ENCODE peak calls at places on chromosomes 5 and 9, in six cellular contexts. One of them, this sample, is unnamed. For H3K36me3 and H3K4me1, the result is how much of the 10 kb centered on the place peaks cover.

GRCh38 chr9:98191615-98192502 is 578 bp downstream of the CORO2A start:
- DNase-seq in aorta: peak
- DNase-seq in suprapubic skin: no peak
- DNase-seq in heart right ventricle: peak
- DNase-seq in cardiac muscle cell: peak
- DNase-seq in effector memory CD4-positive, alpha-beta T cell: peak
- DNase-seq in this sample: peak

GRCh38 chr9:133707065-133707760 is 30.9 kb downstream of the SARDH start:
- DNase-seq in aorta: peak
- DNase-seq in suprapubic skin: no peak
- DNase-seq in heart right ventricle: peak
- DNase-seq in cardiac muscle cell: no peak
- DNase-seq in effector memory CD4-positive, alpha-beta T cell: no peak
- DNase-seq in this sample: no peak

GRCh38 chr9:119052339-119053030 is 316.8 kb downstream of the BRINP1 start:
- DNase-seq in aorta: peak
- DNase-seq in suprapubic skin: no peak
- DNase-seq in heart right ventricle: peak
- DNase-seq in cardiac muscle cell: no peak
- DNase-seq in effector memory CD4-positive, alpha-beta T cell: no peak
- DNase-seq in this sample: no peak

GRCh38 chr9:98315551-98316060 is 60.2 kb upstream of the TBC1D2 start:
- DNase-seq in aorta: peak
- DNase-seq in suprapubic skin: peak
- DNase-seq in heart right ventricle: peak
- DNase-seq in cardiac muscle cell: peak
- DNase-seq in effector memory CD4-positive, alpha-beta T cell: peak
- DNase-seq in this sample: peak

GRCh38 chr5:124438390-124439380 is 307.8 kb downstream of the ZNF608 start:
- DNase-seq in aorta: no peak
- DNase-seq in suprapubic skin: no peak
- DNase-seq in heart right ventricle: no peak
- DNase-seq in cardiac muscle cell: no peak
- DNase-seq in effector memory CD4-positive, alpha-beta T cell: no peak
- DNase-seq in this sample: no peak

GRCh38 chr5:154734670-154735248 is 20.4 kb upstream of the LARP1 start:
- DNase-seq in aorta: no peak
- DNase-seq in suprapubic skin: no peak
- DNase-seq in heart right ventricle: no peak
- DNase-seq in cardiac muscle cell: no peak
- DNase-seq in effector memory CD4-positive, alpha-beta T cell: no peak
- DNase-seq in this sample: no peak

GRCh38 chr5:147854894-147855773 is 23.4 kb upstream of the SCGB3A2 start:
- DNase-seq in aorta: no peak
- DNase-seq in suprapubic skin: no peak
- DNase-seq in heart right ventricle: no peak
- DNase-seq in cardiac muscle cell: no peak
- DNase-seq in effector memory CD4-positive, alpha-beta T cell: no peak
- DNase-seq in this sample: no peak

GRCh38 chr5:154038604-154039457 is at the start of the genes FAM114A2 and MFAP3:
- DNase-seq in aorta: peak
- DNase-seq in suprapubic skin: peak
- DNase-seq in heart right ventricle: peak
- DNase-seq in cardiac muscle cell: peak
- DNase-seq in effector memory CD4-positive, alpha-beta T cell: peak
- DNase-seq in this sample: peak

GRCh38 chr5:168438349-168438748 is 47.9 kb upstream of the RARS1 start:
- DNase-seq in aorta: no peak
- DNase-seq in suprapubic skin: no peak
- DNase-seq in heart right ventricle: no peak
- DNase-seq in cardiac muscle cell: no peak
- DNase-seq in effector memory CD4-positive, alpha-beta T cell: no peak
- DNase-seq in this sample: no peak

GRCh38 chr9:76200315-76200714 is 193.9 kb downstream of the RFK start:
- DNase-seq in aorta: no peak
- DNase-seq in suprapubic skin: no peak
- DNase-seq in heart right ventricle: no peak
- DNase-seq in cardiac muscle cell: no peak
- DNase-seq in effector memory CD4-positive, alpha-beta T cell: no peak
- DNase-seq in this sample: no peak

GRCh38 chr9:129566563-129567266 is 54.2 kb downstream of the C9orf50 start:
- DNase-seq in aorta: no peak
- DNase-seq in suprapubic skin: no peak
- DNase-seq in heart right ventricle: no peak
- DNase-seq in cardiac muscle cell: no peak
- DNase-seq in effector memory CD4-positive, alpha-beta T cell: no peak
- DNase-seq in this sample: no peak

GRCh38 chr5:166781729-166782128 is 1509.7 kb upstream of the WWC1 start:
- DNase-seq in aorta: no peak
- DNase-seq in suprapubic skin: no peak
- DNase-seq in heart right ventricle: no peak
- DNase-seq in cardiac muscle cell: peak
- DNase-seq in effector memory CD4-positive, alpha-beta T cell: no peak
- DNase-seq in this sample: no peak

GRCh38 chr5:1840071-1840547 is 38.9 kb downstream of the NDUFS6 start:
- DNase-seq in aorta: no peak
- DNase-seq in suprapubic skin: no peak
- DNase-seq in heart right ventricle: no peak
- DNase-seq in cardiac muscle cell: no peak
- DNase-seq in effector memory CD4-positive, alpha-beta T cell: no peak
- DNase-seq in this sample: no peak

GRCh38 chr5:40689442-40689841 is 9.7 kb downstream of the PTGER4 start:
- DNase-seq in aorta: no peak
- DNase-seq in suprapubic skin: no peak
- DNase-seq in heart right ventricle: no peak
- DNase-seq in cardiac muscle cell: no peak
- DNase-seq in effector memory CD4-positive, alpha-beta T cell: no peak
- DNase-seq in this sample: peak
- H3K36me3 ChIP-seq in aorta: under half
- H3K36me3 ChIP-seq in suprapubic skin: under half
- H3K36me3 ChIP-seq in heart right ventricle: under half
- H3K36me3 ChIP-seq in cardiac muscle cell: under half
- H3K36me3 ChIP-seq in effector memory CD4-positive, alpha-beta T cell: under half
- H3K36me3 ChIP-seq in this sample: under half

DNA sequence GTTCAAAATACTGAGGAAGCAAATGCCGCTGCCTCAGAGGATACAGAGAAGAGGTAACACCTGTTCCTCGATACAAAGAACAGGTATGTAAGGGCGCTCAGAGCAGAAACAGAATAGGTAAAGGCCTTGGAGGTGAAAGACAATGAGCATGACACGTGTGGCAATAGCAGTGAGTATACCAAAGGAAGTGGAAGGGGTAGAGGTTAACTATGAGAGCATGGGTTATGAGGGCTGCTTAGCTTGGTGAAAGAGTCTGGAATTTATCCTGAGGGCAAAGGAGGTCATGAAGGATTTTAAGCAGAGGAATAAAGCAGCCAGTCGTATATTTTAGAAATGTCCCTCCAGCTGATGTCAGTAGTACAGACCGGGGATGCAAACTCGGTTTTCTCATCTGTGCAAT is 269.8 kb upstream of the ZNF462 start:
- DNase-seq in aorta: no peak
- DNase-seq in suprapubic skin: no peak
- DNase-seq in heart right ventricle: no peak
- DNase-seq in cardiac muscle cell: no peak
- DNase-seq in effector memory CD4-positive, alpha-beta T cell: no peak
- DNase-seq in this sample: no peak
- H3K4me1 ChIP-seq in aorta: under half
- H3K4me1 ChIP-seq in suprapubic skin: under half
- H3K4me1 ChIP-seq in heart right ventricle: under half
- H3K4me1 ChIP-seq in cardiac muscle cell: under half
- H3K4me1 ChIP-seq in effector memory CD4-positive, alpha-beta T cell: under half
- H3K4me1 ChIP-seq in this sample: under half

GRCh38 chr5:5466227-5466626 is 43.8 kb downstream of the ICE1 start:
- DNase-seq in aorta: no peak
- DNase-seq in suprapubic skin: no peak
- DNase-seq in heart right ventricle: no peak
- DNase-seq in cardiac muscle cell: no peak
- DNase-seq in effector memory CD4-positive, alpha-beta T cell: no peak
- DNase-seq in this sample: no peak

GRCh38 chr5:5470933-5471332 is 48.5 kb downstream of the ICE1 start:
- DNase-seq in aorta: no peak
- DNase-seq in suprapubic skin: no peak
- DNase-seq in heart right ventricle: no peak
- DNase-seq in cardiac muscle cell: no peak
- DNase-seq in effector memory CD4-positive, alpha-beta T cell: no peak
- DNase-seq in this sample: no peak

GRCh38 chr5:5464036-5464715 is 41.7 kb downstream of the ICE1 start:
- DNase-seq in aorta: no peak
- DNase-seq in suprapubic skin: no peak
- DNase-seq in heart right ventricle: no peak
- DNase-seq in cardiac muscle cell: no peak
- DNase-seq in effector memory CD4-positive, alpha-beta T cell: no peak
- DNase-seq in this sample: no peak

GRCh38 chr5:5473224-5473623 is 50.7 kb downstream of the ICE1 start:
- DNase-seq in aorta: no peak
- DNase-seq in suprapubic skin: no peak
- DNase-seq in heart right ventricle: no peak
- DNase-seq in cardiac muscle cell: no peak
- DNase-seq in effector memory CD4-positive, alpha-beta T cell: no peak
- DNase-seq in this sample: no peak

DNA sequence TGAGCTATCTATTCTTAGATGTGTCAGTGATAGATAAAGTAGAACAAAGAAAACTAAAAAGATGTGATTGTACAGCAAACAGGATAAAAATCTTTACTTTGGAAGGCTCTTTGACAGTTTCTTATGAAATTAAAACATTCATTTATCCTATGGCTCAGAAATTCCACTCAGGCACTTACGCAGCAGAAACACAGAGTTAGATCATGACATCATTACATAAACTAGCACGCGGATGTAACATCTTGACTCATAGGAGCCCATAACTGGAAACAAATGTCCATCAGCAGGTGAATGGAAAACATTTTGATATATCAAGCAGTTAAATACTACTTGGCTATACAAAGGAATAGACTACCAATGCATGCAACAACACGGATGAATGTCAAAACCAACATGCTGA is 45.3 kb downstream of the ICE1 start:
- DNase-seq in aorta: no peak
- DNase-seq in suprapubic skin: no peak
- DNase-seq in heart right ventricle: no peak
- DNase-seq in cardiac muscle cell: no peak
- DNase-seq in effector memory CD4-positive, alpha-beta T cell: no peak
- DNase-seq in this sample: no peak
- H3K36me3 ChIP-seq in aorta: under half
- H3K36me3 ChIP-seq in suprapubic skin: half or more
- H3K36me3 ChIP-seq in heart right ventricle: half or more
- H3K36me3 ChIP-seq in cardiac muscle cell: under half
- H3K36me3 ChIP-seq in effector memory CD4-positive, alpha-beta T cell: under half
- H3K36me3 ChIP-seq in this sample: under half

GRCh38 chr9:108759835-108760234 is 96.0 kb downstream of the ACTL7B start:
- DNase-seq in aorta: no peak
- DNase-seq in suprapubic skin: no peak
- DNase-seq in heart right ventricle: no peak
- DNase-seq in cardiac muscle cell: no peak
- DNase-seq in effector memory CD4-positive, alpha-beta T cell: no peak
- DNase-seq in this sample: no peak

GRCh38 chr9:108760841-108761240 is 94.9 kb downstream of the ACTL7B start:
- DNase-seq in aorta: no peak
- DNase-seq in suprapubic skin: no peak
- DNase-seq in heart right ventricle: no peak
- DNase-seq in cardiac muscle cell: no peak
- DNase-seq in effector memory CD4-positive, alpha-beta T cell: no peak
- DNase-seq in this sample: no peak

GRCh38 chr9:108761530-108762347 is 94.0 kb downstream of the ACTL7B start:
- DNase-seq in aorta: peak
- DNase-seq in suprapubic skin: no peak
- DNase-seq in heart right ventricle: peak
- DNase-seq in cardiac muscle cell: peak
- DNase-seq in effector memory CD4-positive, alpha-beta T cell: no peak
- DNase-seq in this sample: peak

GRCh38 chr9:108759399-108759798 is 96.4 kb downstream of the ACTL7B start:
- DNase-seq in aorta: no peak
- DNase-seq in suprapubic skin: no peak
- DNase-seq in heart right ventricle: no peak
- DNase-seq in cardiac muscle cell: no peak
- DNase-seq in effector memory CD4-positive, alpha-beta T cell: no peak
- DNase-seq in this sample: no peak

GRCh38 chr9:108762348-108763055 is 93.3 kb downstream of the ACTL7B start:
- DNase-seq in aorta: no peak
- DNase-seq in suprapubic skin: no peak
- DNase-seq in heart right ventricle: no peak
- DNase-seq in cardiac muscle cell: no peak
- DNase-seq in effector memory CD4-positive, alpha-beta T cell: no peak
- DNase-seq in this sample: no peak
- H3K4me1 ChIP-seq in aorta: under half
- H3K4me1 ChIP-seq in suprapubic skin: under half
- H3K4me1 ChIP-seq in heart right ventricle: under half
- H3K4me1 ChIP-seq in cardiac muscle cell: under half
- H3K4me1 ChIP-seq in effector memory CD4-positive, alpha-beta T cell: under half
- H3K4me1 ChIP-seq in this sample: under half

GRCh38 chr5:169649486-169649885 is 12.4 kb downstream of the DOCK2 start:
- DNase-seq in aorta: no peak
- DNase-seq in suprapubic skin: no peak
- DNase-seq in heart right ventricle: no peak
- DNase-seq in cardiac muscle cell: no peak
- DNase-seq in effector memory CD4-positive, alpha-beta T cell: no peak
- DNase-seq in this sample: no peak

GRCh38 chr5:169647566-169647965 is 10.5 kb downstream of the DOCK2 start:
- DNase-seq in aorta: no peak
- DNase-seq in suprapubic skin: no peak
- DNase-seq in heart right ventricle: no peak
- DNase-seq in cardiac muscle cell: no peak
- DNase-seq in effector memory CD4-positive, alpha-beta T cell: no peak
- DNase-seq in this sample: no peak

GRCh38 chr5:169650701-169651331 is 13.7 kb downstream of the DOCK2 start:
- DNase-seq in aorta: no peak
- DNase-seq in suprapubic skin: no peak
- DNase-seq in heart right ventricle: no peak
- DNase-seq in cardiac muscle cell: no peak
- DNase-seq in effector memory CD4-positive, alpha-beta T cell: no peak
- DNase-seq in this sample: no peak

GRCh38 chr5:169646856-169647255 is 9.8 kb downstream of the DOCK2 start:
- DNase-seq in aorta: no peak
- DNase-seq in suprapubic skin: no peak
- DNase-seq in heart right ventricle: no peak
- DNase-seq in cardiac muscle cell: no peak
- DNase-seq in effector memory CD4-positive, alpha-beta T cell: no peak
- DNase-seq in this sample: no peak

GRCh38 chr5:169648725-169649124 is 11.7 kb downstream of the DOCK2 start:
- DNase-seq in aorta: peak
- DNase-seq in suprapubic skin: no peak
- DNase-seq in heart right ventricle: peak
- DNase-seq in cardiac muscle cell: peak
- DNase-seq in effector memory CD4-positive, alpha-beta T cell: no peak
- DNase-seq in this sample: no peak
- H3K36me3 ChIP-seq in aorta: under half
- H3K36me3 ChIP-seq in suprapubic skin: under half
- H3K36me3 ChIP-seq in heart right ventricle: under half
- H3K36me3 ChIP-seq in cardiac muscle cell: under half
- H3K36me3 ChIP-seq in effector memory CD4-positive, alpha-beta T cell: under half
- H3K36me3 ChIP-seq in this sample: under half